ENCODE peak calls at places on chromosomes 11 and 22, in four cellular contexts. One of them, this sample, is unnamed.

GRCh38 chr11:111421251-111421650 is 42.2 kb upstream of the POU2AF1 start:
- DNase-seq in NCI-H460: no peak
- DNase-seq in LHCN-M2: no peak
- DNase-seq in Caco-2: no peak
- DNase-seq in this sample: no peak

GRCh38 chr11:105401269-105401809 is 208.5 kb upstream of the GRIA4 start:
- DNase-seq in NCI-H460: no peak
- DNase-seq in LHCN-M2: no peak
- DNase-seq in Caco-2: no peak
- DNase-seq in this sample: no peak

GRCh38 chr11:61685611-61685955 is 5.4 kb downstream of the DAGLA start:
- DNase-seq in NCI-H460: no peak
- DNase-seq in LHCN-M2: no peak
- DNase-seq in Caco-2: no peak
- DNase-seq in this sample: no peak

GRCh38 chr11:117604349-117604995 is 192.5 kb downstream of the DSCAML1 start:
- DNase-seq in NCI-H460: no peak
- DNase-seq in LHCN-M2: no peak
- DNase-seq in Caco-2: no peak
- DNase-seq in this sample: peak; percentile 17

GRCh38 chr22:18110194-18110943 is at the start of gene TUBA8:
- DNase-seq in NCI-H460: no peak
- DNase-seq in LHCN-M2: peak; percentile 10
- DNase-seq in Caco-2: no peak
- DNase-seq in this sample: peak; percentile 11

GRCh38 chr11:91011503-91011902 is 788.7 kb upstream of the CHORDC1 start:
- DNase-seq in NCI-H460: no peak
- DNase-seq in LHCN-M2: no peak
- DNase-seq in Caco-2: no peak
- DNase-seq in this sample: no peak

GRCh38 chr11:65448074-65448417 is 25.4 kb downstream of the NEAT1 start:
- DNase-seq in NCI-H460: no peak
- DNase-seq in LHCN-M2: peak; percentile 46
- DNase-seq in Caco-2: no peak
- DNase-seq in this sample: peak; percentile 10

GRCh38 chr22:48431536-48432315 is 1395.9 kb downstream of the BRD1 start:
- DNase-seq in NCI-H460: no peak
- DNase-seq in LHCN-M2: no peak
- DNase-seq in Caco-2: no peak
- DNase-seq in this sample: no peak

GRCh38 chr11:65643971-65644370 is 6.1 kb downstream of the SIPA1 start:
- DNase-seq in NCI-H460: no peak
- DNase-seq in LHCN-M2: no peak
- DNase-seq in Caco-2: peak; percentile 67
- DNase-seq in this sample: no peak

GRCh38 chr11:11963842-11964773 is 44.3 kb downstream of the DKK3 start:
- DNase-seq in NCI-H460: no peak
- DNase-seq in LHCN-M2: no peak
- DNase-seq in Caco-2: no peak
- DNase-seq in this sample: no peak

GRCh38 chr22:45034821-45035220 is 25.0 kb upstream of the PHF21B start:
- DNase-seq in NCI-H460: no peak
- DNase-seq in LHCN-M2: no peak
- DNase-seq in Caco-2: no peak
- DNase-seq in this sample: no peak

GRCh38 chr11:12008790-12009616 is 577 bp upstream of the DKK3 start:
- DNase-seq in NCI-H460: no peak
- DNase-seq in LHCN-M2: peak; percentile 42
- DNase-seq in Caco-2: peak; percentile 67
- DNase-seq in this sample: peak; percentile 56

GRCh38 chr11:44817207-44817944 is 90.6 kb downstream of the TSPAN18 start:
- DNase-seq in NCI-H460: no peak
- DNase-seq in LHCN-M2: peak; percentile 43
- DNase-seq in Caco-2: no peak
- DNase-seq in this sample: peak; percentile 7

GRCh38 chr11:75516886-75517285 is 8.9 kb downstream of the GDPD5 start:
- DNase-seq in NCI-H460: no peak
- DNase-seq in LHCN-M2: no peak
- DNase-seq in Caco-2: no peak
- DNase-seq in this sample: no peak

GRCh38 chr11:103648670-103649400 is 387.6 kb upstream of the DDI1 start:
- DNase-seq in NCI-H460: no peak
- DNase-seq in LHCN-M2: no peak
- DNase-seq in Caco-2: no peak
- DNase-seq in this sample: no peak

GRCh38 chr11:133136376-133136775 is 395.9 kb downstream of the OPCML start:
- DNase-seq in NCI-H460: no peak
- DNase-seq in LHCN-M2: no peak
- DNase-seq in Caco-2: no peak
- DNase-seq in this sample: no peak

GRCh38 chr11:22471405-22471804 is 133.2 kb downstream of the SLC17A6 start:
- DNase-seq in NCI-H460: no peak
- DNase-seq in LHCN-M2: no peak
- DNase-seq in Caco-2: no peak
- DNase-seq in this sample: no peak

GRCh38 chr22:50274311-50274710 is 4.1 kb upstream of the MAPK11 start:
- DNase-seq in NCI-H460: peak; percentile 58
- DNase-seq in LHCN-M2: peak; percentile 57
- DNase-seq in Caco-2: no peak
- DNase-seq in this sample: peak; percentile 59

GRCh38 chr11:105315287-105315686 is 175.7 kb upstream of the CARD18 start:
- DNase-seq in NCI-H460: no peak
- DNase-seq in LHCN-M2: no peak
- DNase-seq in Caco-2: no peak
- DNase-seq in this sample: no peak

GRCh38 chr11:70769521-70769920 is 371.2 kb downstream of the CTTN start:
- DNase-seq in NCI-H460: no peak
- DNase-seq in LHCN-M2: no peak
- DNase-seq in Caco-2: no peak
- DNase-seq in this sample: no peak

GRCh38 chr11:10122337-10123197 is 171.5 kb downstream of the SBF2 start:
- DNase-seq in NCI-H460: no peak
- DNase-seq in LHCN-M2: peak; percentile 17
- DNase-seq in Caco-2: no peak
- DNase-seq in this sample: peak; percentile 44

GRCh38 chr11:68213135-68213515 is at the start of gene KMT5B:
- DNase-seq in NCI-H460: no peak
- DNase-seq in LHCN-M2: no peak
- DNase-seq in Caco-2: no peak
- DNase-seq in this sample: peak; percentile 47

GRCh38 chr22:21856197-21856596 is 11.2 kb downstream of the MAPK1 start:
- DNase-seq in NCI-H460: no peak
- DNase-seq in LHCN-M2: no peak
- DNase-seq in Caco-2: no peak
- DNase-seq in this sample: no peak

GRCh38 chr11:2769779-2770555 is 70.2 kb upstream of the KCNQ1OT1 start:
- DNase-seq in NCI-H460: no peak
- DNase-seq in LHCN-M2: no peak
- DNase-seq in Caco-2: peak; percentile 31
- DNase-seq in this sample: no peak

GRCh38 chr11:128409476-128409875 is 177.9 kb downstream of the ETS1 start:
- DNase-seq in NCI-H460: no peak
- DNase-seq in LHCN-M2: peak; percentile 76
- DNase-seq in Caco-2: no peak
- DNase-seq in this sample: peak; percentile 90

GRCh38 chr11:10900686-10901415 is 43.0 kb upstream of the ZBED5 start:
- DNase-seq in NCI-H460: no peak
- DNase-seq in LHCN-M2: peak; percentile 95
- DNase-seq in Caco-2: no peak
- DNase-seq in this sample: peak; percentile 59

GRCh38 chr22:50627452-50627913 is 469 bp downstream of the ARSA start:
- DNase-seq in NCI-H460: no peak
- DNase-seq in LHCN-M2: no peak
- DNase-seq in Caco-2: no peak
- DNase-seq in this sample: no peak

This sample was measured in HCEC 1CT.